ENCODE peak calls at places on chromosomes 12 and 14, in eight cellular contexts. B is heart left ventricle, T is uterus, W is HCT116, D is esophagus muscularis mucosa, G is ovary, F is testis, Q is tibial nerve. U is an unnamed sample.

GRCh38 chr12:98895086-98895651 is 250.1 kb downstream of the APAF1 start:
- DNase-seq in B (no peak), T (no peak), W (no peak), D (no peak), G (peak; percentile 68), F (peak; percentile 22), Q (no peak), U (no peak)

GRCh38 chr12:50677858-50678257 is 86.0 kb upstream of the ATF1 start:
- DNase-seq in B (no peak), T (no peak), W (no peak), D (no peak), G (no peak), F (no peak), Q (peak; percentile 37), U (no peak)

GRCh38 chr12:2376855-2377657 is 324.3 kb downstream of the CACNA1C start:
- DNase-seq in B (no peak), T (no peak), W (no peak), D (no peak), G (no peak), F (no peak), Q (no peak), U (no peak)

GRCh38 chr14:77406086-77406485 is 17.2 kb downstream of the NOXRED1 start:
- DNase-seq in B (no peak), T (no peak), W (no peak), D (no peak), G (no peak), F (no peak), Q (no peak), U (no peak)

GRCh38 chr12:69008510-69008909 is 75.5 kb upstream of the CPM start:
- DNase-seq in B (no peak), T (no peak), W (no peak), D (no peak), G (no peak), F (no peak), Q (no peak), U (no peak)

GRCh38 chr12:86601550-86602308 is 345.5 kb upstream of the MGAT4C start:
- DNase-seq in B (peak; percentile 58), T (no peak), W (no peak), D (no peak), G (no peak), F (peak; percentile 15), Q (no peak), U (no peak)

GRCh38 chr14:76918751-76919421 is 92.7 kb downstream of the LRRC74A start:
- DNase-seq in B (peak; percentile 96), T (peak; percentile 98), W (peak; percentile 73), D (peak; percentile 99), G (peak; percentile 98), F (peak; percentile 96), Q (peak; percentile 91), U (no peak)

GRCh38 chr12:101891462-101891971 is 14.1 kb downstream of the DRAM1 start:
- DNase-seq in B (no peak), T (no peak), W (no peak), D (no peak), G (no peak), F (peak; percentile 21), Q (no peak), U (no peak)

GRCh38 chr14:103703433-103704385 is 11.5 kb downstream of the XRCC3 start:
- DNase-seq in B (peak; percentile 60), T (no peak), W (no peak), D (no peak), G (no peak), F (no peak), Q (no peak), U (no peak)
- TF ChIP-seq POLR2A in B (no peak), T (no peak), W (no peak), D (no peak), G (no peak), F (no peak), Q (no peak), U (no peak)

DNA sequence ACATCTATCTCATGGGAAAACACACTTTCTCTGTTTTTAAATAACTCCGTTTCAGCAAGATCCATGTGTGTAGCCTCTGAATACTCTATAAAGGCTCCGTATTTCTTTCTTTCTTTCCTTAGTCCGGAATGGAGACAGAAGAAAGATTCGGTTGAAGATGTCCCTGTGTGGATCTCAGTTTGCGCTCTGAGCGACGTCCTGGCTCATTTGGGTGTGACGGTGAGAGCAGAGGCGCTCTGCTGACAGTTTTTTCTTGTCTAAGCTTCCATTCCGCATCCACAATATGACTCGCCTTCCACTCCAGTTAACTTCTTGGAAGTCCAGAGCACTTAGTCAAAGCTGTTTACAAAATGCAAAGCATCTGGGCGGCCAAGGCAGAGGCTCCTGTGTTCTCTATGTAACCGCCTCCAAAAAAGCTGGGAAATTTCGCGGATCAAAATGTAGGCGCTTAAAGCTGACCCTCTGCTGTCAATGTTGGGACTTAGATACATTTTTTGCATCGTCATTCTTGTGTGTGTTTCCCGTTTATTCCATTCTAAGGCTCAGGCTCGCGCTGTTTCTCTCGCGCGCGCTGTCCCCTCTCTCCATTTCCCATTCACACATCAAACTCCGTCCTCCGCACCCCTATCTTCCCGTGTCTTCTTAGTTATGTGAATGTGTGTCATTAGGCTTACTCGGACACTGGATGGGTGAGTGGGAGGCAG is 910 bp upstream of the FLRT2 start:
- DNase-seq in B (no peak), T (no peak), W (no peak), D (no peak), G (peak; percentile 44), F (peak; percentile 36), Q (no peak), U (no peak)
- TF ChIP-seq POLR2A in B (no peak), T (no peak), W (no peak), D (no peak), G (no peak), F (no peak), Q (no peak), U (no peak)

GRCh38 chr12:54394986-54395385 is 10.5 kb upstream of the ZNF385A start:
- DNase-seq in B (no peak), T (no peak), W (no peak), D (no peak), G (no peak), F (no peak), Q (no peak), U (no peak)

GRCh38 chr12:54392485-54393349 is 8.2 kb upstream of the ZNF385A start:
- DNase-seq in B (no peak), T (no peak), W (no peak), D (no peak), G (no peak), F (no peak), Q (no peak), U (no peak)

GRCh38 chr12:54394281-54394719 is 9.8 kb upstream of the ZNF385A start:
- DNase-seq in B (no peak), T (peak; percentile 55), W (peak; percentile 45), D (no peak), G (no peak), F (peak; percentile 71), Q (peak; percentile 77), U (no peak)

GRCh38 chr12:54393350-54393655 is 8.8 kb upstream of the ZNF385A start:
- DNase-seq in B (no peak), T (no peak), W (no peak), D (no peak), G (no peak), F (no peak), Q (no peak), U (no peak)

DNA sequence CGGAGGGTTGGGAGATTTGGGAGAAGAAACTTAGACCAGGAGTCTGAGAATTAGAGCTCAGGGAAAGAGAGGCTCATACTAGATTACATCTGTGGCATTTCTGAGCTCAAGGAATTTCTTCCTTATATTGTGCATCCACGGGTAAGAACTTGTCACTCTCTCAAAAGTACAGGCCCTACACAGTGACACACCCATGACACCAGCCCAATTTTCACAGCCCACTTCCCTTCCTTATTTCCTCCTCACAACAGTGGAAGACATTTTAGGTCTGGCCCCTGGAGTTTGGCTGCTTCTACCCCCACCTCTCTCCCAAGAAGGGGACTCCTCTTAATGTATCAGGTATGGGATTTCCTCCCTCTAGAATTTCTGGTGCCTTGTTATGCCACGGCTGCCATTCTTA is 9.2 kb upstream of the ZNF385A start:
- DNase-seq in B (no peak), T (no peak), W (no peak), D (no peak), G (no peak), F (no peak), Q (no peak), U (no peak)
- TF ChIP-seq POLR2A in B (no peak), T (no peak), W (no peak), D (no peak), G (no peak), F (no peak), Q (no peak), U (no peak)

GRCh38 chr12:108835860-108836634 is 21.3 kb downstream of the SSH1 start:
- DNase-seq in B (no peak), T (no peak), W (no peak), D (no peak), G (no peak), F (no peak), Q (no peak), U (no peak)
- TF ChIP-seq POLR2A in B (no peak), T (no peak), W (no peak), D (no peak), G (no peak), F (no peak), Q (no peak), U (no peak)

GRCh38 chr12:63841611-63842010 is 2.9 kb upstream of the SRGAP1 start:
- DNase-seq in B (no peak), T (no peak), W (no peak), D (no peak), G (no peak), F (no peak), Q (no peak), U (no peak)

GRCh38 chr12:63846249-63846967 is 1.9 kb downstream of the SRGAP1 start:
- DNase-seq in B (no peak), T (no peak), W (no peak), D (no peak), G (no peak), F (no peak), Q (no peak), U (no peak)

GRCh38 chr12:63845726-63846125 is 1.2 kb downstream of the SRGAP1 start:
- DNase-seq in B (no peak), T (no peak), W (no peak), D (no peak), G (no peak), F (no peak), Q (no peak), U (no peak)

GRCh38 chr12:63844391-63845341 is at the start of gene SRGAP1:
- DNase-seq in B (peak; percentile 85), T (peak; percentile 74), W (no peak), D (peak; percentile 93), G (peak; percentile 85), F (peak; percentile 76), Q (peak; percentile 69), U (no peak)

DNA sequence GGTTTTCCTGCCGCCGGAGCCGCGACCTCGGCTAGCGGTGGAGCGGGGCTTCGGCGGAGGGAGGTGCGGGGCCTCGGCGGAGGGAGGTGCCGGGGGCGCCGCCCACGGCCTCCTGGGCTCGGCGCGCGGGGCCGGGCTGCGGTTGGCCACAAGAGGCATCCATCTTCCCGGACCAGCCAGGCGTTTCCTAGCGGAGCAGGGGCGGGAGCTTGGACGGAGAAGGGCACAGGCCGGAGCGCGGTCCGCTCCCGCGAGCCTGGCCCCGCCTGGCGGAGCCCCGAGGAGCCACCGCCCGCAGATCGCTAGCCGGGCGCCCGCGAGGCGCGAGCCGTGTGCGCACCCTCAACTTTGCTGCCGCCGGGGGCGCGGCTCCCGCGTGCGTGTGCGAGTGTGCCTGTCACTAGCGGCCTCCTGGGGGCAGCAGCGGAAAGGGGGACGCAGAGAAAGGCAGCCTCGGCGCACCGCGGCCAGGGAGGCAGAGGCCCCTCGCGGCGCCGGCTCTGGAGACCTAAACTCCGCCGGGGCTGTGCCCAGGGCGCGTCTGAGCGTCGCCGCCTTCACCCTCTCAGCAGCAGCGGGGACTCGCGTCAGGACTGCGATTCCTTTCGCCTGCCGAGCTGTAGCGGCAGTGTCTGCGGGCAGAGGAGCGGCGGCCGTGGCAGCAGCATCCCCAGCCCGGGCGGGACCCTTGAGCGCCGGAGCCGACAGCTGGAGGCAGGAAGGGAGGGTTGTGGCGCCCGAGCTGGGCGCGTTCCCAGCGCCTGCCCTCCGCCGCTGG is 698 bp upstream of the SRGAP1 start:
- DNase-seq in B (peak; percentile 94), T (peak; percentile 94), W (peak; percentile 86), D (peak; percentile 96), G (peak; percentile 96), F (peak; percentile 93), Q (peak; percentile 78), U (peak; percentile 80)
- TF ChIP-seq POLR2A in B (no peak), T (peak; percentile 79), W (no peak), D (no peak), G (peak; percentile 40), F (no peak), Q (peak; percentile 28), U (no peak)

U was measured in GM12892.